ENCODE peak calls at places on chromosomes 4 and X, in six cellular contexts. V is thyroid gland, F is BJ, O is fibroblast of the aortic adventitia, T is AG04450, D is HCT116. W is an unnamed sample.

GRCh38 chr4:14816592-14817273 is 185.5 kb upstream of the CPEB2 start:
- DNase-seq in O (no peak), T (no peak), D (no peak), V (no peak), F (no peak), W (no peak)

GRCh38 chrX:85003655-85004244 is at the start of gene APOOL:
- DNase-seq in V (peak), O (peak), D (peak), F (peak), T (peak), W (peak)

GRCh38 chrX:67159437-67159836 is 384.4 kb upstream of the AR start:
- DNase-seq in D (no peak), F (no peak), O (no peak), V (no peak), T (no peak), W (no peak)

GRCh38 chr4:9954468-9954867 is 66.8 kb downstream of the SLC2A9 start:
- DNase-seq in V (no peak), F (no peak), D (no peak), T (no peak), O (no peak), W (no peak)

GRCh38 chr4:139875456-139875855 is 209.8 kb downstream of the MGST2 start:
- DNase-seq in V (no peak), T (no peak), D (no peak), F (no peak), O (no peak), W (no peak)

GRCh38 chrX:141960573-141960972 is 56.9 kb downstream of the MAGEC1 start:
- DNase-seq in O (no peak), V (no peak), T (no peak), D (no peak), F (no peak), W (no peak)

GRCh38 chr4:26204249-26204825 is 116.5 kb upstream of the RBPJ start:
- DNase-seq in V (no peak), T (no peak), F (no peak), O (no peak), D (no peak), W (no peak)

GRCh38 chr4:84814100-84814750 is 152.3 kb downstream of the WDFY3 start:
- DNase-seq in D (peak), F (peak), V (no peak), O (peak), T (peak), W (peak)

GRCh38 chr4:100736651-100737450 is 219.0 kb upstream of the EMCN start:
- DNase-seq in T (no peak), O (peak), D (peak), V (no peak), F (peak), W (peak)

GRCh38 chrX:118519411-118520205 is 24.0 kb downstream of the DOCK11 start:
- DNase-seq in F (no peak), O (peak), V (no peak), T (no peak), D (no peak), W (peak)

GRCh38 chr4:105014242-105015031 is 132.2 kb upstream of the TET2 start:
- DNase-seq in T (no peak), V (no peak), O (no peak), D (no peak), F (no peak), W (no peak)

GRCh38 chr4:138398297-138398696 is 156.1 kb upstream of the SLC7A11 start:
- DNase-seq in T (no peak), V (no peak), O (peak), D (no peak), F (no peak), W (peak)

GRCh38 chr4:169270810-169271691 is at the start of gene SH3RF1:
- DNase-seq in D (no peak), V (peak), T (peak), O (peak), F (no peak), W (peak)

GRCh38 chr4:120139392-120139791 is 72.7 kb upstream of the MAD2L1 start:
- DNase-seq in O (no peak), D (no peak), V (no peak), T (no peak), F (no peak), W (no peak)

GRCh38 chr4:118994030-118994429 is 105.4 kb downstream of the SYNPO2 start:
- DNase-seq in D (no peak), T (peak), O (no peak), F (peak), V (no peak), W (no peak)

DNA sequence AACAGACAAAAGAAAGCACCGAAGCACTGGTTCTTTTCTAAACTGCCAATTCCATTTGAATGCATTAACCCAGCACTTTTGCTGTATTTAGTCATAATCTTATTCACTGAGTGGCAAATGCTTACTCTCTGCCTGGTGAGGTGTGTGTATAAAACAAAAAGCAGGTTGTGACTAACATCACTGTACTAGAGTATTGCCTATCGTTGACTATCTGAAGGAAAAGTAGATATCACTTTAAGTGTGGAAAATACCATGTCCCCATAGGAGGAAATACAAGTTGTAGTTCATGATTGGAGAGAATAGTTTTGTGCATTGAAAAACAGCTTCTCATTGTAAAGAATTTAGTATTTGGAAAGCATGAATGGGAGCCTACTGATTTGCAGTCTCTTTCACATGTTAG is 2.7 kb downstream of the PDLIM5 start:
- DNase-seq in V (no peak), F (no peak), D (no peak), O (no peak), T (no peak), W (no peak)
- H3K4me3 ChIP-seq in V (no peak), F (peak), D (no peak), O (peak), T (peak), W (peak)

DNA sequence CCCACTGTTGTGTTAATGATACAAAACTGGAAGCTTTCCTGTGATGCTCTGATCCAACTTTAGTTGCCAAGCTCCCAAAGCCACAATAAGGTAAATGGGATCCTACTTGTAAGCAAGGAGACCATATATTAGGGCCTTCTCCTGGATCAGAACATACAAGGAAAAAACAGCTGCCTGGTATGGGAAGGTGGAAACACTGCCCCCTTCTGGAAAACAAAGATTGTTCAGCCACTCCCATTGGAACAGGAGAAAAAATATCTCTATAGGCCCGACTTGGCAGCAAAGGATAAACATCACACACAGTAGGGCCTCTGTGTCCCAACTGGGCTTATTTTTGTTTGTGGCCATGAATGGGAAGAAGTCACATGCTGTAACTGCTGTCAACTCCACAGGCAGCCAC is 166.5 kb downstream of the TBX22 start:
- DNase-seq in D (no peak), F (no peak), T (no peak), O (peak), V (no peak), W (no peak)
- TF ChIP-seq CTCF in D (no peak), F (no peak), T (no peak), O (peak), V (no peak), W (no peak)

DNA sequence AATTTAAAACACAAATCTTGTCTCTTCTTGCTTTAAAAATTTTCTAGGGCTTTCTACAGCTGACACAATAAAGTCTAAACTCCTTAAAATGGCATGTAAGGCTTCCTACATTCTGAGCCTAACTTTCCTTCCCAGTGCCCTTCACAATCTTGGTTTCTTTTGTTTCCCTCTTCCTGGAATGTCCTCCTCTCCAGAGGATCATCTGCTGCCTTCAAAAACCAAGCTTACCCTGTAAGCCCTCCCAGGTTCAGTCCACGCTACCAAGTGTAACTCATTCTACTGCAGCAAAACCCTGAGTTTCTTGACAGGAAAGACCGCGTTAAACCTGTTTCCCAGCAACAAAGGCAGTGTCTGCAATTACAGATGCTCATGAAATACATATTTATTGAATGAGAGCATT is 91.3 kb downstream of the SHISA3 start:
- DNase-seq in D (no peak), F (no peak), V (no peak), T (no peak), O (no peak), W (no peak)
- H3K4me3 ChIP-seq in D (no peak), F (no peak), V (no peak), T (no peak), O (no peak), W (no peak)

DNA sequence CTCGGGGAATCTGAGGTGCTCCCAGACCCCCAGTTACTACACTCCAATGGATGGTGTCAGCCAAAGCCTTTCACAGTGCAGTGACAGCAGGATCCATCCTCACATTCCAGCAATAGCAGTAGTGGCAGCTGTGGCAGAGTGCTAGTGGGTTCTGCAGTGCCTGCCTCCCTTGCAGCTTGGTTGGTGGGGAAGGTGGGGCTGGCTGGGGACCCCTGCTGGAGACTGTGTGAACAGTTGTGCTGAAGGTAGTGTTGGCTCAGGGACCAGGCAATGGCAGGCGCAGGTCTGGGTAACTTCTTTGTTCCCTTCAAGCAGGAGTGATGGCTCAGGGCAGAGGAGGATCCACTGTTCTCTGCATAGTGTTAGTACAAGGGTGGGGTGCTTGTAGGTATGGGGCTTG is 343.7 kb upstream of the TRAM1L1 start:
- DNase-seq in O (no peak), T (no peak), V (no peak), F (no peak), D (no peak), W (no peak)
- TF ChIP-seq CTCF in O (no peak), T (no peak), V (no peak), F (no peak), D (peak), W (no peak)

GRCh38 chr4:131419147-131419546 is 1729.9 kb upstream of the PCDH10 start:
- DNase-seq in T (no peak), V (no peak), O (no peak), D (no peak), F (no peak), W (no peak)
- H3K4me3 ChIP-seq in T (no peak), V (no peak), O (no peak), D (no peak), F (no peak), W (no peak)

GRCh38 chr4:3443750-3444309 is 2.1 kb downstream of the HGFAC start:
- DNase-seq in T (no peak), O (no peak), V (no peak), F (no peak), D (no peak), W (no peak)
- TF ChIP-seq CTCF in T (no peak), O (no peak), V (peak), F (no peak), D (no peak), W (no peak)

GRCh38 chrX:87517571-87518141 is at the start of gene KLHL4:
- DNase-seq in F (no peak), V (peak), O (peak), D (no peak), T (peak), W (peak)

GRCh38 chrX:87518504-87518903 is 902 bp downstream of the KLHL4 start:
- DNase-seq in O (peak), V (no peak), F (no peak), D (no peak), T (no peak), W (peak)

GRCh38 chrX:87516716-87517115 is 886 bp upstream of the KLHL4 start:
- DNase-seq in T (no peak), F (no peak), O (peak), V (no peak), D (no peak), W (peak)
- H3K4me3 ChIP-seq in T (no peak), F (no peak), O (no peak), V (no peak), D (no peak), W (peak)

DNA sequence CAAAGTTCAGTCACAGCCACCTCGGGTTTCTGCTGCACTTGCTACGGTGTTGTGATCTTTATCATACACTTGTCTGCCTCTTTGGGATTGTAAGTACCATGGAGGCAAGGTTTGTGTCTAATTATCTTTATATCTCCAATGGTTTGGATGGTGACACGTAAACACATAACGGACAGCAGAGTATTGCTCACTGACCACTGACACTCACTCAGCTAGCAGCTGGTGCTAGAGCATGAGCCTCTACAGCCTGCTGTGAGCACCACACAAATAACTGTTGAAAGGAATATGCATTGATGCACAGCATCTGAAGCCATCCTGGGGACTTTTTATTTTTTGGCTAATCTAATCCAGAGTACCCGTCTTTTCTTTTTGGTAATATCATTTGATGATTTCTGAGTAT is 156.0 kb downstream of the DCLK2 start:
- DNase-seq in O (no peak), T (no peak), V (no peak), D (no peak), F (no peak), W (no peak)
- TF ChIP-seq CTCF in O (no peak), T (no peak), V (no peak), D (no peak), F (no peak), W (no peak)

W was measured in fibroblast of pulmonary artery.